ENCODE peak calls at places on chromosome 10, in ten cellular contexts. Q, P, A, Y, G, R, V, F, L and Z are unnamed samples.

GRCh38 chr10:84008878-84009277 is 130.4 kb upstream of the GHITM start:
- DNase-seq in Q (peak), P (no peak), A (no peak), Y (peak), G (peak), R (peak), V (no peak), F (no peak), L (no peak), Z (no peak)

GRCh38 chr10:133528845-133529575 is 1.8 kb downstream of the CYP2E1 start:
- DNase-seq in Q (no peak), P (peak), A (peak), Y (no peak), G (no peak), R (no peak), V (no peak), F (no peak), L (no peak), Z (peak)

GRCh38 chr10:86048571-86048970 is 318.0 kb downstream of the GRID1 start:
- DNase-seq in Q (no peak), P (no peak), A (no peak), Y (no peak), G (no peak), R (no peak), V (no peak), F (no peak), L (no peak), Z (no peak)

GRCh38 chr10:129899564-129899862 is 64.6 kb downstream of the EBF3 start:
- DNase-seq in Q (peak), P (no peak), A (no peak), Y (no peak), G (no peak), R (no peak), V (no peak), F (no peak), L (no peak), Z (no peak)

GRCh38 chr10:82811621-82812020 is 936.6 kb downstream of the NRG3 start:
- DNase-seq in Q (no peak), P (no peak), A (peak), Y (no peak), G (no peak), R (no peak), V (no peak), F (no peak), L (no peak), Z (no peak)

GRCh38 chr10:124995605-124996004 is 53.7 kb downstream of the ZRANB1 start:
- DNase-seq in Q (no peak), P (peak), A (no peak), Y (no peak), G (no peak), R (no peak), V (no peak), F (no peak), L (no peak), Z (no peak)

GRCh38 chr10:91162495-91163268 is 57.8 kb upstream of the PCGF5 start:
- DNase-seq in Q (peak), P (peak), A (no peak), Y (peak), G (peak), R (peak), V (peak), F (peak), L (peak), Z (peak)

GRCh38 chr10:59977486-59977885 is 71.1 kb upstream of the CCDC6 start:
- DNase-seq in Q (no peak), P (no peak), A (no peak), Y (no peak), G (no peak), R (no peak), V (no peak), F (no peak), L (no peak), Z (no peak)

GRCh38 chr10:116769368-116769767 is 27.0 kb upstream of the HSPA12A start:
- DNase-seq in Q (no peak), P (no peak), A (no peak), Y (no peak), G (no peak), R (no peak), V (no peak), F (no peak), L (no peak), Z (no peak)

GRCh38 chr10:48533951-48534720 is 70.7 kb downstream of the ARHGAP22 start:
- DNase-seq in Q (no peak), P (no peak), A (no peak), Y (no peak), G (no peak), R (no peak), V (no peak), F (no peak), L (no peak), Z (no peak)